ENCODE peak calls at places on chromosomes 2 and 18, in four cellular contexts. M is astrocyte, G is hepatocyte, H is B cell. R is an unnamed sample.

GRCh38 chr2:156883828-156884615 is 373.5 kb upstream of the GALNT5 start:
- DNase-seq in M (peak; percentile 28), G (no peak), H (no peak), R (no peak)

GRCh38 chr2:161223139-161223732 is 63.0 kb downstream of the TANK start:
- DNase-seq in M (no peak), G (peak; percentile 53), H (peak; percentile 54), R (no peak)

GRCh38 chr2:208146006-208146405 is at the start of gene CRYGB:
- DNase-seq in M (no peak), G (no peak), H (no peak), R (no peak)

GRCh38 chr18:8799593-8799992 is 94.2 kb downstream of the MTCL1 start:
- DNase-seq in M (no peak), G (no peak), H (no peak), R (no peak)

GRCh38 chr2:136118819-136119716 is 1.1 kb upstream of the CXCR4 start:
- DNase-seq in M (no peak), G (peak; percentile 14), H (peak; percentile 93), R (peak; percentile 73)

GRCh38 chr2:219459460-219460311 is 25.0 kb downstream of the SPEG start:
- DNase-seq in M (peak; percentile 33), G (peak; percentile 75), H (peak; percentile 58), R (peak; percentile 33)

GRCh38 chr2:219230201-219230540 is 565 bp downstream of the ANKZF1 start:
- DNase-seq in M (peak; percentile 24), G (peak; percentile 81), H (peak; percentile 44), R (no peak)

GRCh38 chr2:240948086-240948485 is 42.0 kb downstream of the CROCC2 start:
- DNase-seq in M (no peak), G (no peak), H (no peak), R (peak; percentile 4)

GRCh38 chr2:32812316-32812715 is 134.4 kb upstream of the LTBP1 start:
- DNase-seq in M (no peak), G (no peak), H (no peak), R (no peak)

GRCh38 chr2:43039376-43040080 is 186.9 kb downstream of the ZFP36L2 start:
- DNase-seq in M (no peak), G (no peak), H (no peak), R (no peak)

GRCh38 chr2:204973546-204974071 is 428.3 kb downstream of the PARD3B start:
- DNase-seq in M (no peak), G (no peak), H (no peak), R (no peak)

GRCh38 chr18:59127047-59127446 is 12.6 kb upstream of the SEC11C start:
- DNase-seq in M (no peak), G (no peak), H (no peak), R (no peak)

GRCh38 chr2:223959688-223960087 is 2.4 kb downstream of the MRPL44 start:
- DNase-seq in M (no peak), G (no peak), H (no peak), R (no peak)

GRCh38 chr2:218465987-218466633 is 47.2 kb downstream of the VIL1 start:
- DNase-seq in M (peak; percentile 8), G (peak; percentile 10), H (peak; percentile 17), R (no peak)

GRCh38 chr2:130720036-130720435 is 8.8 kb upstream of the GPR148 start:
- DNase-seq in M (no peak), G (no peak), H (no peak), R (no peak)

GRCh38 chr2:215879977-215880940 is 133.1 kb downstream of the MREG start:
- DNase-seq in M (no peak), G (no peak), H (no peak), R (no peak)

GRCh38 chr2:40488927-40489677 is 37.2 kb upstream of the SLC8A1 start:
- DNase-seq in M (peak; percentile 24), G (no peak), H (no peak), R (no peak)

GRCh38 chr18:39037925-39038324 is 1472.3 kb upstream of the CELF4 start:
- DNase-seq in M (no peak), G (no peak), H (no peak), R (no peak)

GRCh38 chr2:128369126-128369555 is 50.5 kb upstream of the HS6ST1 start:
- DNase-seq in M (no peak), G (no peak), H (no peak), R (no peak)

GRCh38 chr2:176421291-176422050 is 152.2 kb downstream of the MTX2 start:
- DNase-seq in M (peak; percentile 71), G (peak; percentile 0), H (no peak), R (no peak)

GRCh38 chr18:12703714-12704113 is 872 bp downstream of the PSMG2 start:
- DNase-seq in M (peak; percentile 23), G (peak; percentile 7), H (no peak), R (no peak)

GRCh38 chr2:33406622-33407021 is 69.8 kb upstream of the RASGRP3 start:
- DNase-seq in M (peak; percentile 70), G (no peak), H (no peak), R (no peak)

GRCh38 chr2:174603280-174603679 is 5.7 kb upstream of the WIPF1 start:
- DNase-seq in M (peak; percentile 70), G (no peak), H (peak; percentile 56), R (peak; percentile 39)

GRCh38 chr2:177123048-177123447 is 89.5 kb upstream of the HNRNPA3 start:
- DNase-seq in M (no peak), G (no peak), H (no peak), R (no peak)

GRCh38 chr2:189225032-189225431 is 45.5 kb upstream of the COL5A2 start:
- DNase-seq in M (no peak), G (no peak), H (no peak), R (no peak)

GRCh38 chr2:180202591-180202990 is 195.5 kb upstream of the CWC22 start:
- DNase-seq in M (no peak), G (no peak), H (no peak), R (no peak)

GRCh38 chr2:232336241-232336736 is 42.3 kb upstream of the ALPP start:
- DNase-seq in M (no peak), G (no peak), H (no peak), R (no peak)

GRCh38 chr2:74507926-74508520 is 528 bp upstream of the PCGF1 start:
- DNase-seq in M (no peak), G (peak; percentile 69), H (no peak), R (no peak)

GRCh38 chr2:118310016-118310877 is 222.0 kb downstream of the INSIG2 start:
- DNase-seq in M (peak; percentile 38), G (peak; percentile 71), H (peak; percentile 50), R (peak; percentile 44)

GRCh38 chr2:237686659-237687136 is 59.3 kb downstream of the LRRFIP1 start:
- DNase-seq in M (peak; percentile 46), G (no peak), H (no peak), R (no peak)

GRCh38 chr2:11028407-11028916 is 116.7 kb downstream of the KCNF1 start:
- DNase-seq in M (no peak), G (no peak), H (no peak), R (no peak)
- TF ChIP-seq CTCF in M (no peak), G (peak; percentile 31), H (no peak), R (no peak)

GRCh38 chr18:652131-652530 is 5.3 kb upstream of the TYMS start:
- DNase-seq in M (no peak), G (no peak), H (no peak), R (no peak)

GRCh38 chr18:650428-650858 is 7.0 kb upstream of the TYMS start:
- DNase-seq in M (no peak), G (no peak), H (peak; percentile 29), R (no peak)

GRCh38 chr18:655445-655844 is 2.0 kb upstream of the TYMS start:
- DNase-seq in M (no peak), G (no peak), H (no peak), R (no peak)

GRCh38 chr18:654601-655000 is 2.9 kb upstream of the TYMS start:
- DNase-seq in M (no peak), G (no peak), H (no peak), R (no peak)

DNA sequence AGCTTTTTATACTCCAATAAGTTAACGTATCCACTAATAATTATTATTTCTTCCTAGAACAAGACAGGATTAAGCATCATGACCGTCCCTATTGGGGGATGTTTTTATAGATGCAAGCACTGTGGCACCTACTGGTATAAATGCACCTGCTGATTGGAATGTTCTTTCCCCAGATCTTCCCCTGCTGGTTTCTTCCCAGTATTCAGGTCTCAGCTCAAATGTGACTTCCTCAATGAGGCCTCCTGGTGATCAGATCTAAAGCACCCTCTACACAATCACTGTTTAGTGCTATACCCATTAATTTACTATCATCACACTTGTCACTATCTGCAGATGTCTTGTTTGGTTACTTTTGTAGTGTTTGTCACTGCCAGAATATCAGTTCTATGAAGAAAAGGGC is 3.9 kb upstream of the TYMS start:
- DNase-seq in M (no peak), G (no peak), H (no peak), R (no peak)
- TF ChIP-seq CTCF in M (no peak), G (no peak), H (no peak), R (no peak)

DNA sequence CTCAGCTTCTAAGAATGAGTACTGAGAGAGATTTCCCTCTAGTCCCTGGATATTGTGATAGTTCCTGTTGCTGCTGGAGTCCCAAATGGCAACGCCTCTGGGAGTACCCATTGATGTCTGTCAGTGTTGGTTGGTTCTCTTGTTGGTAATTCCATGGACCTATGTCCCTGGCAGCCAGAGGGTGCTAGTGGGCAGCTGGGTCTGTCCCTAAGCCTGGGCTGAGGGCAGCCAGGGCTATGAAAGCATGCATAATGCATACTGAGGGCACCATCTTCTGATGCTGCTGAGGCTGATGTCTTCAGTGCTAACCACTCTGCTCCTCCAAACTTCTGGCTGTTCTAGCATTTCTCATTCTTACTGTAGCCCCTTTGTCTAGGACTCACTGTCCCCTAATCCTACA is 35.9 kb downstream of the NABP1 start:
- DNase-seq in M (no peak), G (no peak), H (no peak), R (no peak)
- TF ChIP-seq CTCF in M (no peak), G (no peak), H (no peak), R (no peak)

GRCh38 chr2:102141011-102141914 is 1.3 kb upstream of the IL1R1 start:
- DNase-seq in M (peak; percentile 83), G (peak; percentile 75), H (no peak), R (no peak)

GRCh38 chr2:102143450-102143985 is 972 bp downstream of the IL1R1 start:
- DNase-seq in M (no peak), G (peak; percentile 54), H (no peak), R (no peak)

GRCh38 chr2:102140367-102140766 is 2.2 kb upstream of the IL1R1 start:
- DNase-seq in M (peak; percentile 37), G (no peak), H (no peak), R (no peak)

GRCh38 chr2:102142829-102143449 is 393 bp downstream of the IL1R1 start:
- DNase-seq in M (peak; percentile 58), G (no peak), H (no peak), R (no peak)

DNA sequence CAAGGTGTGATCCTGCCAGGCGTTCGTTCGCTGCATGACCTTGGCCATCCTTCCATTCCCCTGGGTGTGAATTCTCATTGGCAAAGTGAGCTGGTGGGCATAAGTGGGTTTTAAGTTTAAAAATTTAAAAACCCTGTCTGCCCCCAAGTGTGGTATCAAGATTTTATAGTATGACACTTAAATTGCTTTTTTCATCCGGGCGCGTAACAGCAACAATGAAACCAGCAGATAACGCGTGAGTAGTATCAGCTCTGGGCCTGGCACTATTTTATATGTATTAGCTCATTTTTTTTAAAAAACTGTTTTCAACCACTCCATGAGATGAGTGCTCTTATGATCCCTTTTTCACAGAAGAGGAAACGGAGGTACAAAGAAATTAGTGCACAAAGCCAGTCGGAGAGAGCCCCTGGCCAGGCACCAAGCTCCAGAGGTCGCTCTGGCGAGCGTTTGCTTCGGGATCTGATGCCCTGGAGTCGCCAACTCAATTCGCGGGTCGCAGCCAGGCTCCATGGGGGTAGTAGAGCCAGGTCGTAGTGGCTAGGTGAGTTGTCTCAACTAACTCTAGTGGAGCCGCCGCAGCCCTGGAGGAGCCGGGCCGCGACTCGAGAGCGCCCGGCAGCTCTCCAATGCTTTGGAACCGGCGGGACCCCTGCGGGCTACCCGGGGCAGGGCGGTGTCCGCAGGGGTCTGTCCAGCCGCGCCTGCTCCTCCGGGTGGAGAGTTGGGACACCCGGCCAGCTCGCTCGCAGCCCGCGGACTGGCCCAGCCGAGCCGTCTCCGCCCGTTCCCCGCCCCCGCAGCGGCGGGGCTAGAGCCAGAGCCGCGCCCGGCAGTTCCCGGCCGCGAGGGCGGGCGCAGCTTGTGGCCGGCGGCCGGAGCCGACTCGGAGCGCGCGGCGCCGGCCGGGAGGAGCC is at the start of gene IL1R1:
- DNase-seq in M (peak; percentile 66), G (peak; percentile 94), H (no peak), R (no peak)
- TF ChIP-seq CTCF in M (no peak), G (no peak), H (no peak), R (no peak)